ENCODE peak calls at places on chromosomes 7 and 10, in four cellular contexts. I is Peyer's patch, U is GM13977, J is ELF-1. D is an unnamed sample.

GRCh38 chr7:81120803-81121202 is 202.0 kb upstream of the SEMA3C start:
- DNase-seq in I (no peak), J (no peak), U (no peak), D (no peak)

GRCh38 chr7:143901710-143902587 is at the start of gene TCAF1:
- DNase-seq in U (peak; percentile 92), I (peak; percentile 98), J (peak; percentile 97), D (peak; percentile 96)

GRCh38 chr10:113802997-113803396 is 50.9 kb downstream of the DCLRE1A start:
- DNase-seq in U (no peak), I (no peak), J (no peak), D (no peak)

GRCh38 chr10:70537398-70538194 is 59.0 kb downstream of the PALD1 start:
- DNase-seq in I (peak; percentile 65), J (peak; percentile 91), U (peak; percentile 56), D (peak; percentile 83)

GRCh38 chr10:44776181-44776580 is 135.0 kb upstream of the TMEM72 start:
- DNase-seq in J (no peak), I (no peak), U (no peak), D (no peak)

GRCh38 chr10:80532571-80532970 is 5.1 kb upstream of the SH2D4B start:
- DNase-seq in I (peak; percentile 37), J (no peak), U (no peak), D (no peak)

GRCh38 chr7:95607477-95608010 is 11.2 kb upstream of the PDK4 start:
- DNase-seq in U (no peak), I (peak; percentile 58), J (no peak), D (no peak)

GRCh38 chr10:121312582-121312981 is 285.7 kb downstream of the FGFR2 start:
- DNase-seq in I (no peak), J (peak; percentile 32), U (no peak), D (no peak)

GRCh38 chr7:79282051-79282694 is 171.3 kb downstream of the MAGI2 start:
- DNase-seq in J (no peak), U (no peak), I (no peak), D (no peak)

GRCh38 chr10:51073461-51074237 is 638 bp upstream of the PRKG1 start:
- DNase-seq in I (peak; percentile 53), U (peak; percentile 24), J (peak; percentile 78), D (peak; percentile 63)

GRCh38 chr7:75931676-75932075 is 16.7 kb downstream of the POR start:
- DNase-seq in U (no peak), I (no peak), J (no peak), D (no peak)

GRCh38 chr7:45897042-45897690 is 8.9 kb downstream of the IGFBP1 start:
- DNase-seq in I (no peak), U (no peak), J (no peak), D (no peak)

D was measured in H9.